ENCODE peak calls at places on chromosomes 16 and 17, in nine cellular contexts. One of them, this sample, is unnamed.

GRCh38 chr17:34579017-34579946 is at the start of gene TMEM132E:
- DNase-seq in cardiac muscle cell: peak; percentile 74
- DNase-seq in heart right ventricle: peak; percentile 29
- DNase-seq in colonic mucosa: peak; percentile 25
- DNase-seq in psoas muscle: peak; percentile 23
- DNase-seq in K562: no peak
- DNase-seq in thoracic aorta: peak; percentile 14
- DNase-seq in uterus: no peak
- DNase-seq in MM.1S: no peak
- DNase-seq in this sample: peak; percentile 37

GRCh38 chr17:21815352-21816063 is 123.2 kb downstream of the KCNJ18 start:
- DNase-seq in cardiac muscle cell: no peak
- DNase-seq in heart right ventricle: no peak
- DNase-seq in colonic mucosa: no peak
- DNase-seq in psoas muscle: no peak
- DNase-seq in K562: peak; percentile 1
- DNase-seq in thoracic aorta: no peak
- DNase-seq in uterus: no peak
- DNase-seq in MM.1S: no peak
- DNase-seq in this sample: no peak

GRCh38 chr17:78293896-78294295 is 62.5 kb downstream of the TMEM235 start:
- DNase-seq in cardiac muscle cell: no peak
- DNase-seq in heart right ventricle: no peak
- DNase-seq in colonic mucosa: no peak
- DNase-seq in psoas muscle: no peak
- DNase-seq in K562: no peak
- DNase-seq in thoracic aorta: no peak
- DNase-seq in uterus: no peak
- DNase-seq in MM.1S: no peak
- DNase-seq in this sample: no peak

GRCh38 chr17:1783834-1784611 is 22.2 kb downstream of the SERPINF1 start:
- DNase-seq in cardiac muscle cell: peak; percentile 57
- DNase-seq in heart right ventricle: peak; percentile 87
- DNase-seq in colonic mucosa: peak; percentile 52
- DNase-seq in psoas muscle: peak; percentile 87
- DNase-seq in K562: peak; percentile 42
- DNase-seq in thoracic aorta: peak; percentile 69
- DNase-seq in uterus: peak; percentile 97
- DNase-seq in MM.1S: peak; percentile 20
- DNase-seq in this sample: peak; percentile 75

GRCh38 chr16:65524997-65525396 is 403.1 kb upstream of the CDH11 start:
- DNase-seq in cardiac muscle cell: no peak
- DNase-seq in heart right ventricle: no peak
- DNase-seq in colonic mucosa: no peak
- DNase-seq in psoas muscle: no peak
- DNase-seq in K562: no peak
- DNase-seq in thoracic aorta: no peak
- DNase-seq in uterus: no peak
- DNase-seq in MM.1S: no peak
- DNase-seq in this sample: no peak

GRCh38 chr16:14310519-14310991 is 239.4 kb downstream of the MRTFB start:
- DNase-seq in cardiac muscle cell: no peak
- DNase-seq in heart right ventricle: no peak
- DNase-seq in colonic mucosa: no peak
- DNase-seq in psoas muscle: peak; percentile 48
- DNase-seq in K562: peak; percentile 44
- DNase-seq in thoracic aorta: no peak
- DNase-seq in uterus: no peak
- DNase-seq in MM.1S: no peak
- DNase-seq in this sample: no peak

GRCh38 chr17:37744961-37745800 is at the start of gene HNF1B:
- DNase-seq in cardiac muscle cell: no peak
- DNase-seq in heart right ventricle: no peak
- DNase-seq in colonic mucosa: peak; percentile 90
- DNase-seq in psoas muscle: no peak
- DNase-seq in K562: no peak
- DNase-seq in thoracic aorta: no peak
- DNase-seq in uterus: no peak
- DNase-seq in MM.1S: peak; percentile 47
- DNase-seq in this sample: no peak

GRCh38 chr16:4369006-4369766 is 2.5 kb upstream of the VASN start:
- DNase-seq in cardiac muscle cell: no peak
- DNase-seq in heart right ventricle: no peak
- DNase-seq in colonic mucosa: no peak
- DNase-seq in psoas muscle: no peak
- DNase-seq in K562: no peak
- DNase-seq in thoracic aorta: peak; percentile 54
- DNase-seq in uterus: no peak
- DNase-seq in MM.1S: no peak
- DNase-seq in this sample: no peak

GRCh38 chr16:50881331-50881830 is 139.5 kb downstream of the CYLD start:
- DNase-seq in cardiac muscle cell: no peak
- DNase-seq in heart right ventricle: no peak
- DNase-seq in colonic mucosa: no peak
- DNase-seq in psoas muscle: no peak
- DNase-seq in K562: no peak
- DNase-seq in thoracic aorta: no peak
- DNase-seq in uterus: no peak
- DNase-seq in MM.1S: no peak
- DNase-seq in this sample: no peak

GRCh38 chr17:19706791-19707727 is 9.3 kb downstream of the SLC47A2 start:
- DNase-seq in cardiac muscle cell: peak; percentile 45
- DNase-seq in heart right ventricle: no peak
- DNase-seq in colonic mucosa: peak; percentile 9
- DNase-seq in psoas muscle: no peak
- DNase-seq in K562: no peak
- DNase-seq in thoracic aorta: no peak
- DNase-seq in uterus: no peak
- DNase-seq in MM.1S: no peak
- DNase-seq in this sample: no peak

DNA sequence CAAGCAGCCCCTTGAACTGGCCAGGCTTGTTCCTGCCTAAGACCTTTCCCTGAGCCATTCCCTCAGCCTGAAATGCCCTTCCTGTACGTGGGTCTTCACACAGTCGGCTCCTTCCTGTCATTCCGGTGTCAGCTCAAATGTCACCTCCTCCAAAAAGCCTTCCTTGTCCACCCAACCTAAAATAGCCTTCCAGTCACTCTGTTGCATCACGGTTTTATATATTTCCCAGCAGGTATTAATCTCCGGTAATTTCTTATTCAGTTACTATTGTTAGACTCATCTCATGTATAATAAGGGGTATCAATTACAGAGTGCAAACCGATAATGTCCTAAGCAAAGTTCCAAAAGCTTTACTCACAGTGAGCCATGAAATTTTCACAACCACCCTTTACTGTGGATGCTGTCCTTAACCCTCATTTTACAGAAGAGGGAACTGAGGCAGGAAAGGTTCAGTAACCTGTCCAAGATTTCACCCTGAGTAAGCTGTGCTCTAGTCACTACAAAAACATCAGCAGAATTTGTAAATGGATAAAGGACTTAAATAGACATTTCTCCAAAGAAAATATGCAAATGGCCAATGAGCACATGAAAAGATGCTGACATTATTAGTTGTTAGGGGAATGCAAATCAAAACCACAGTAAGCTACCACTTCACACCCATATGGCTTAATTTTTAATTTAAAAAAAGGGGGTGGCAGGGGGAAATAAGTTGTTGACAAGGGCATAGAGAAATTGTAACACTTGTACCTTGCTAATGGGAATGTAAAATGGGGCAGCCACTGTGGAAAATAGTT is 51.6 kb downstream of the C17orf67 start:
- DNase-seq in cardiac muscle cell: no peak
- DNase-seq in heart right ventricle: no peak
- DNase-seq in colonic mucosa: no peak
- DNase-seq in psoas muscle: no peak
- DNase-seq in K562: no peak
- DNase-seq in thoracic aorta: no peak
- DNase-seq in uterus: no peak
- DNase-seq in MM.1S: no peak
- DNase-seq in this sample: no peak
- H3K4me1 ChIP-seq in cardiac muscle cell: no peaks in the 10 kb centered on the region
- H3K4me1 ChIP-seq in heart right ventricle: peaks cover 8% of the 10 kb centered on the region
- H3K4me1 ChIP-seq in colonic mucosa: peaks cover 4% of the 10 kb centered on the region
- H3K4me1 ChIP-seq in psoas muscle: peaks cover 25% of the 10 kb centered on the region
- H3K4me1 ChIP-seq in K562: no peaks in the 10 kb centered on the region
- H3K4me1 ChIP-seq in thoracic aorta: no peaks in the 10 kb centered on the region
- H3K4me1 ChIP-seq in uterus: no peaks in the 10 kb centered on the region
- H3K4me1 ChIP-seq in MM.1S: peaks cover 29% of the 10 kb centered on the region
- H3K4me1 ChIP-seq in this sample: peaks cover 11% of the 10 kb centered on the region

GRCh38 chr16:29192329-29193247 is 207.7 kb downstream of the LAT start:
- DNase-seq in cardiac muscle cell: no peak
- DNase-seq in heart right ventricle: no peak
- DNase-seq in colonic mucosa: no peak
- DNase-seq in psoas muscle: no peak
- DNase-seq in K562: peak; percentile 35
- DNase-seq in thoracic aorta: no peak
- DNase-seq in uterus: peak; percentile 16
- DNase-seq in MM.1S: no peak
- DNase-seq in this sample: no peak
- TF ChIP-seq CTCF in cardiac muscle cell: peak; percentile 13
- TF ChIP-seq CTCF in heart right ventricle: no peak
- TF ChIP-seq CTCF in colonic mucosa: no peak
- TF ChIP-seq CTCF in psoas muscle: no peak
- TF ChIP-seq CTCF in K562: peak; percentile 50
- TF ChIP-seq CTCF in thoracic aorta: no peak
- TF ChIP-seq CTCF in uterus: no peak
- TF ChIP-seq CTCF in MM.1S: peak; percentile 7
- TF ChIP-seq CTCF in this sample: no peak

DNA sequence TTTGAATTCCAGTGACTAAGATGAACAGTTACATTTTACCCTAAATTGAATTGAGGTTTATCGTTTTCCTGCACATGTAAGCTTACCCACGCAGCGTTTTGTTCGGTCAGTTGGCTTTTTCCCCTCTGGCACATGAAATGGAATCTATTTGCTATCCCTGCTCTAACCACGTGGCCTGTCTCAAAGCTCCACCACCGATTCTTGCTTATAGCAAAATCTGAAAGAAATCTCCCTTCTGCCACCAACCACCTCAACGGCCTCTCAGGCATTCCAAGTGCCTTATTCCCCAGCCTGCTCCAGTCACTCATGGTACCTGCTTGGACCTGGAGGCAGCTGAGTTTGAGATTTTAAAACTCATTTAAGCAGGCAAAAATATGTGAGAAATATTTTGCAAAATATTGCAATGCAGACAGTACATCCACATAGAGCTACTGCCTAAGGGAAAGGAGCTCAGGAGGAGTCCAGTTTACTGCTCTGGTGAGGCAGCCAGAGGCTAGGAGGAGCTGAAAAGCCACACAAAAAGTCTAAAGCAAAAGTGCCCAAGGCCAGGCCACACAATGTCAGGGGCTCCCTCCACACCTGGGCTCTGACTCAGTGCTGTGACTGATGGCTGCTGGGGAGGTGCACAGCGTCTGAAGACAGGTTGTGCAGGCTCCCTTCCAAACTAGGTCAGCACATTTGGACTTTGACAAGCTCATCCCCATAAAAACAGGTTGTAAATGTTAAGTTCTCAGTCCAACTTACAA is 26.4 kb downstream of the ARHGAP17 start:
- DNase-seq in cardiac muscle cell: peak; percentile 21
- DNase-seq in heart right ventricle: peak; percentile 59
- DNase-seq in colonic mucosa: peak; percentile 86
- DNase-seq in psoas muscle: no peak
- DNase-seq in K562: no peak
- DNase-seq in thoracic aorta: no peak
- DNase-seq in uterus: peak; percentile 52
- DNase-seq in MM.1S: peak; percentile 24
- DNase-seq in this sample: no peak
- H3K4me1 ChIP-seq in cardiac muscle cell: peaks cover 25% of the 10 kb centered on the region
- H3K4me1 ChIP-seq in heart right ventricle: peaks cover 86% of the 10 kb centered on the region
- H3K4me1 ChIP-seq in colonic mucosa: peaks cover 45% of the 10 kb centered on the region
- H3K4me1 ChIP-seq in psoas muscle: peaks cover 94% of the 10 kb centered on the region
- H3K4me1 ChIP-seq in K562: peaks cover 46% of the 10 kb centered on the region
- H3K4me1 ChIP-seq in thoracic aorta: peaks cover 52% of the 10 kb centered on the region
- H3K4me1 ChIP-seq in uterus: peaks cover 17% of the 10 kb centered on the region
- H3K4me1 ChIP-seq in MM.1S: no peaks in the 10 kb centered on the region
- H3K4me1 ChIP-seq in this sample: peaks cover 100% of the 10 kb centered on the region

GRCh38 chr17:27747462-27748359 is 52.6 kb downstream of the NOS2 start:
- DNase-seq in cardiac muscle cell: no peak
- DNase-seq in heart right ventricle: no peak
- DNase-seq in colonic mucosa: peak; percentile 12
- DNase-seq in psoas muscle: no peak
- DNase-seq in K562: peak; percentile 52
- DNase-seq in thoracic aorta: no peak
- DNase-seq in uterus: no peak
- DNase-seq in MM.1S: no peak
- DNase-seq in this sample: no peak
- TF ChIP-seq CTCF in cardiac muscle cell: peak; percentile 32
- TF ChIP-seq CTCF in heart right ventricle: no peak
- TF ChIP-seq CTCF in colonic mucosa: no peak
- TF ChIP-seq CTCF in psoas muscle: no peak
- TF ChIP-seq CTCF in K562: peak; percentile 58
- TF ChIP-seq CTCF in thoracic aorta: no peak
- TF ChIP-seq CTCF in uterus: no peak
- TF ChIP-seq CTCF in MM.1S: peak; percentile 23
- TF ChIP-seq CTCF in this sample: no peak